ENCODE peak calls at places on chromosomes 6 and 20, in ten cellular contexts. One of them, this sample, is unnamed.

GRCh38 chr6:127458817-127459216 is 372 bp downstream of the KIAA0408 start:
- DNase-seq in ovary: peak; percentile 39
- DNase-seq in SK-N-SH: no peak
- DNase-seq in HepG2: peak; percentile 35
- DNase-seq in A549: no peak
- DNase-seq in esophagus muscularis mucosa: no peak
- DNase-seq in stomach: no peak
- DNase-seq in suprapubic skin: peak; percentile 79
- DNase-seq in transverse colon: no peak
- DNase-seq in tibial nerve: no peak
- DNase-seq in this sample: peak; percentile 63

GRCh38 chr20:10536531-10536930 is 101.4 kb downstream of the SLX4IP start:
- DNase-seq in ovary: no peak
- DNase-seq in SK-N-SH: no peak
- DNase-seq in HepG2: peak; percentile 61
- DNase-seq in A549: no peak
- DNase-seq in esophagus muscularis mucosa: no peak
- DNase-seq in stomach: peak; percentile 74
- DNase-seq in suprapubic skin: no peak
- DNase-seq in transverse colon: no peak
- DNase-seq in tibial nerve: no peak
- DNase-seq in this sample: no peak

GRCh38 chr6:22466665-22467064 is 102.7 kb upstream of the HDGFL1 start:
- DNase-seq in ovary: no peak
- DNase-seq in SK-N-SH: no peak
- DNase-seq in HepG2: no peak
- DNase-seq in A549: no peak
- DNase-seq in esophagus muscularis mucosa: no peak
- DNase-seq in stomach: no peak
- DNase-seq in suprapubic skin: no peak
- DNase-seq in transverse colon: no peak
- DNase-seq in tibial nerve: no peak
- DNase-seq in this sample: no peak

GRCh38 chr6:133055527-133055966 is 185.6 kb upstream of the EYA4 start:
- DNase-seq in ovary: no peak
- DNase-seq in SK-N-SH: no peak
- DNase-seq in HepG2: no peak
- DNase-seq in A549: no peak
- DNase-seq in esophagus muscularis mucosa: no peak
- DNase-seq in stomach: no peak
- DNase-seq in suprapubic skin: no peak
- DNase-seq in transverse colon: no peak
- DNase-seq in tibial nerve: no peak
- DNase-seq in this sample: no peak

GRCh38 chr20:17140894-17141293 is 85.9 kb upstream of the PCSK2 start:
- DNase-seq in ovary: no peak
- DNase-seq in SK-N-SH: no peak
- DNase-seq in HepG2: no peak
- DNase-seq in A549: no peak
- DNase-seq in esophagus muscularis mucosa: no peak
- DNase-seq in stomach: no peak
- DNase-seq in suprapubic skin: no peak
- DNase-seq in transverse colon: no peak
- DNase-seq in tibial nerve: no peak
- DNase-seq in this sample: no peak

GRCh38 chr20:63116412-63117106 is 99.4 kb downstream of the YTHDF1 start:
- DNase-seq in ovary: no peak
- DNase-seq in SK-N-SH: no peak
- DNase-seq in HepG2: no peak
- DNase-seq in A549: peak; percentile 56
- DNase-seq in esophagus muscularis mucosa: no peak
- DNase-seq in stomach: no peak
- DNase-seq in suprapubic skin: peak; percentile 55
- DNase-seq in transverse colon: no peak
- DNase-seq in tibial nerve: no peak
- DNase-seq in this sample: no peak

GRCh38 chr6:115365783-115366182 is 694.9 kb downstream of the FRK start:
- DNase-seq in ovary: no peak
- DNase-seq in SK-N-SH: no peak
- DNase-seq in HepG2: no peak
- DNase-seq in A549: no peak
- DNase-seq in esophagus muscularis mucosa: no peak
- DNase-seq in stomach: no peak
- DNase-seq in suprapubic skin: no peak
- DNase-seq in transverse colon: no peak
- DNase-seq in tibial nerve: no peak
- DNase-seq in this sample: no peak

GRCh38 chr6:107489636-107490567 is at the start of gene SOBP:
- DNase-seq in ovary: peak; percentile 88
- DNase-seq in SK-N-SH: peak; percentile 96
- DNase-seq in HepG2: peak; percentile 44
- DNase-seq in A549: peak; percentile 36
- DNase-seq in esophagus muscularis mucosa: no peak
- DNase-seq in stomach: peak; percentile 37
- DNase-seq in suprapubic skin: no peak
- DNase-seq in transverse colon: peak; percentile 33
- DNase-seq in tibial nerve: peak; percentile 30
- DNase-seq in this sample: peak; percentile 35

GRCh38 chr6:168968801-168969200 is 284.8 kb downstream of the THBS2 start:
- DNase-seq in ovary: no peak
- DNase-seq in SK-N-SH: no peak
- DNase-seq in HepG2: no peak
- DNase-seq in A549: no peak
- DNase-seq in esophagus muscularis mucosa: no peak
- DNase-seq in stomach: no peak
- DNase-seq in suprapubic skin: no peak
- DNase-seq in transverse colon: no peak
- DNase-seq in tibial nerve: no peak
- DNase-seq in this sample: no peak

GRCh38 chr6:168968228-168968627 is 285.4 kb downstream of the THBS2 start:
- DNase-seq in ovary: no peak
- DNase-seq in SK-N-SH: no peak
- DNase-seq in HepG2: peak; percentile 44
- DNase-seq in A549: no peak
- DNase-seq in esophagus muscularis mucosa: no peak
- DNase-seq in stomach: no peak
- DNase-seq in suprapubic skin: no peak
- DNase-seq in transverse colon: peak; percentile 57
- DNase-seq in tibial nerve: peak; percentile 26
- DNase-seq in this sample: no peak

GRCh38 chr6:168971549-168971948 is 282.1 kb downstream of the THBS2 start:
- DNase-seq in ovary: no peak
- DNase-seq in SK-N-SH: no peak
- DNase-seq in HepG2: no peak
- DNase-seq in A549: no peak
- DNase-seq in esophagus muscularis mucosa: no peak
- DNase-seq in stomach: no peak
- DNase-seq in suprapubic skin: no peak
- DNase-seq in transverse colon: no peak
- DNase-seq in tibial nerve: no peak
- DNase-seq in this sample: no peak

GRCh38 chr6:168964138-168964892 is 289.3 kb downstream of the THBS2 start:
- DNase-seq in ovary: no peak
- DNase-seq in SK-N-SH: no peak
- DNase-seq in HepG2: no peak
- DNase-seq in A549: no peak
- DNase-seq in esophagus muscularis mucosa: no peak
- DNase-seq in stomach: no peak
- DNase-seq in suprapubic skin: no peak
- DNase-seq in transverse colon: no peak
- DNase-seq in tibial nerve: no peak
- DNase-seq in this sample: no peak

GRCh38 chr6:168967556-168967955 is 286.1 kb downstream of the THBS2 start:
- DNase-seq in ovary: no peak
- DNase-seq in SK-N-SH: no peak
- DNase-seq in HepG2: no peak
- DNase-seq in A549: no peak
- DNase-seq in esophagus muscularis mucosa: no peak
- DNase-seq in stomach: no peak
- DNase-seq in suprapubic skin: no peak
- DNase-seq in transverse colon: no peak
- DNase-seq in tibial nerve: no peak
- DNase-seq in this sample: no peak
- TF ChIP-seq EP300 in ovary: no peak
- TF ChIP-seq EP300 in SK-N-SH: no peak
- TF ChIP-seq EP300 in HepG2: no peak
- TF ChIP-seq EP300 in A549: no peak
- TF ChIP-seq EP300 in esophagus muscularis mucosa: no peak
- TF ChIP-seq EP300 in stomach: no peak
- TF ChIP-seq EP300 in suprapubic skin: no peak
- TF ChIP-seq EP300 in transverse colon: no peak
- TF ChIP-seq EP300 in tibial nerve: no peak
- TF ChIP-seq EP300 in this sample: no peak

DNA sequence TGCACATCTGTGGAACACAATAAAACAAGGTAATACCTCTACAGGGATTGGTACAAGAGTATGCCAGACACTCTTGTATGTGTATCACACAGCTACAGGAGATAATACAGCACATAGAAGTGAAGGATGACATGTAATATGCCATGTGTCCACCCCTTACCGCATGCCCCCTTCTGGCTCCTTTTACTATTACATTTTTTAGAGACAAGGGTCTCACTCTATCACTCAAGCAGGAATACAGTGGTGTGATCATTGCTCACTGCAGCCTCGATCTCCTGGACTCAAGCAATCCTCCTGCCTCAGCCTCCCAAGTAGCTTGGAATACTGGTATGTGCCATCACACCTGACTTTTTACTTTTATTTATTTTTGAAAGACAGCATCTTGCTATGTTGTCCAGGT is 4.2 kb upstream of the NCR3 start:
- DNase-seq in ovary: no peak
- DNase-seq in SK-N-SH: peak; percentile 70
- DNase-seq in HepG2: peak; percentile 61
- DNase-seq in A549: peak; percentile 40
- DNase-seq in esophagus muscularis mucosa: no peak
- DNase-seq in stomach: no peak
- DNase-seq in suprapubic skin: no peak
- DNase-seq in transverse colon: no peak
- DNase-seq in tibial nerve: no peak
- DNase-seq in this sample: no peak
- TF ChIP-seq CTCF in ovary: no peak
- TF ChIP-seq CTCF in SK-N-SH: peak; percentile 59
- TF ChIP-seq CTCF in HepG2: peak; percentile 68
- TF ChIP-seq CTCF in A549: peak; percentile 37
- TF ChIP-seq CTCF in esophagus muscularis mucosa: peak; percentile 23
- TF ChIP-seq CTCF in stomach: no peak
- TF ChIP-seq CTCF in suprapubic skin: no peak
- TF ChIP-seq CTCF in transverse colon: peak; percentile 8
- TF ChIP-seq CTCF in tibial nerve: no peak
- TF ChIP-seq CTCF in this sample: peak; percentile 61

GRCh38 chr6:143295904-143296303 is 154.6 kb downstream of the ADAT2 start:
- DNase-seq in ovary: no peak
- DNase-seq in SK-N-SH: no peak
- DNase-seq in HepG2: no peak
- DNase-seq in A549: no peak
- DNase-seq in esophagus muscularis mucosa: no peak
- DNase-seq in stomach: no peak
- DNase-seq in suprapubic skin: no peak
- DNase-seq in transverse colon: no peak
- DNase-seq in tibial nerve: no peak
- DNase-seq in this sample: no peak

GRCh38 chr6:143290206-143290605 is 160.3 kb downstream of the ADAT2 start:
- DNase-seq in ovary: no peak
- DNase-seq in SK-N-SH: no peak
- DNase-seq in HepG2: no peak
- DNase-seq in A549: no peak
- DNase-seq in esophagus muscularis mucosa: peak; percentile 80
- DNase-seq in stomach: no peak
- DNase-seq in suprapubic skin: no peak
- DNase-seq in transverse colon: no peak
- DNase-seq in tibial nerve: no peak
- DNase-seq in this sample: peak; percentile 21

GRCh38 chr6:143293526-143293925 is 157.0 kb downstream of the ADAT2 start:
- DNase-seq in ovary: no peak
- DNase-seq in SK-N-SH: no peak
- DNase-seq in HepG2: no peak
- DNase-seq in A549: no peak
- DNase-seq in esophagus muscularis mucosa: no peak
- DNase-seq in stomach: no peak
- DNase-seq in suprapubic skin: no peak
- DNase-seq in transverse colon: no peak
- DNase-seq in tibial nerve: no peak
- DNase-seq in this sample: no peak

GRCh38 chr6:143299253-143300166 is 151.0 kb downstream of the ADAT2 start:
- DNase-seq in ovary: no peak
- DNase-seq in SK-N-SH: no peak
- DNase-seq in HepG2: no peak
- DNase-seq in A549: no peak
- DNase-seq in esophagus muscularis mucosa: no peak
- DNase-seq in stomach: no peak
- DNase-seq in suprapubic skin: no peak
- DNase-seq in transverse colon: no peak
- DNase-seq in tibial nerve: no peak
- DNase-seq in this sample: no peak

GRCh38 chr6:143294265-143294664 is 156.2 kb downstream of the ADAT2 start:
- DNase-seq in ovary: no peak
- DNase-seq in SK-N-SH: no peak
- DNase-seq in HepG2: no peak
- DNase-seq in A549: no peak
- DNase-seq in esophagus muscularis mucosa: no peak
- DNase-seq in stomach: no peak
- DNase-seq in suprapubic skin: no peak
- DNase-seq in transverse colon: no peak
- DNase-seq in tibial nerve: no peak
- DNase-seq in this sample: no peak
- H3K4me3 ChIP-seq in ovary: no peak overlapping the region
- H3K4me3 ChIP-seq in SK-N-SH: no peak overlapping the region
- H3K4me3 ChIP-seq in HepG2: no peak overlapping the region
- H3K4me3 ChIP-seq in A549: no peak overlapping the region
- H3K4me3 ChIP-seq in esophagus muscularis mucosa: no peak overlapping the region
- H3K4me3 ChIP-seq in stomach: no peak overlapping the region
- H3K4me3 ChIP-seq in suprapubic skin: no peak overlapping the region
- H3K4me3 ChIP-seq in transverse colon: no peak overlapping the region
- H3K4me3 ChIP-seq in tibial nerve: no peak overlapping the region
- H3K4me3 ChIP-seq in this sample: no peak overlapping the region

GRCh38 chr20:20343886-20344381 is 24.0 kb upstream of the INSM1 start:
- DNase-seq in ovary: no peak
- DNase-seq in SK-N-SH: no peak
- DNase-seq in HepG2: no peak
- DNase-seq in A549: no peak
- DNase-seq in esophagus muscularis mucosa: no peak
- DNase-seq in stomach: no peak
- DNase-seq in suprapubic skin: no peak
- DNase-seq in transverse colon: no peak
- DNase-seq in tibial nerve: no peak
- DNase-seq in this sample: no peak

GRCh38 chr20:20338133-20338730 is 29.7 kb upstream of the INSM1 start:
- DNase-seq in ovary: no peak
- DNase-seq in SK-N-SH: no peak
- DNase-seq in HepG2: no peak
- DNase-seq in A549: no peak
- DNase-seq in esophagus muscularis mucosa: no peak
- DNase-seq in stomach: no peak
- DNase-seq in suprapubic skin: no peak
- DNase-seq in transverse colon: no peak
- DNase-seq in tibial nerve: no peak
- DNase-seq in this sample: no peak

GRCh38 chr20:20341371-20341770 is 26.5 kb upstream of the INSM1 start:
- DNase-seq in ovary: no peak
- DNase-seq in SK-N-SH: peak; percentile 54
- DNase-seq in HepG2: no peak
- DNase-seq in A549: no peak
- DNase-seq in esophagus muscularis mucosa: no peak
- DNase-seq in stomach: no peak
- DNase-seq in suprapubic skin: no peak
- DNase-seq in transverse colon: no peak
- DNase-seq in tibial nerve: no peak
- DNase-seq in this sample: no peak

GRCh38 chr20:20334489-20334888 is 33.4 kb upstream of the INSM1 start:
- DNase-seq in ovary: no peak
- DNase-seq in SK-N-SH: no peak
- DNase-seq in HepG2: no peak
- DNase-seq in A549: no peak
- DNase-seq in esophagus muscularis mucosa: no peak
- DNase-seq in stomach: no peak
- DNase-seq in suprapubic skin: no peak
- DNase-seq in transverse colon: no peak
- DNase-seq in tibial nerve: no peak
- DNase-seq in this sample: no peak

DNA sequence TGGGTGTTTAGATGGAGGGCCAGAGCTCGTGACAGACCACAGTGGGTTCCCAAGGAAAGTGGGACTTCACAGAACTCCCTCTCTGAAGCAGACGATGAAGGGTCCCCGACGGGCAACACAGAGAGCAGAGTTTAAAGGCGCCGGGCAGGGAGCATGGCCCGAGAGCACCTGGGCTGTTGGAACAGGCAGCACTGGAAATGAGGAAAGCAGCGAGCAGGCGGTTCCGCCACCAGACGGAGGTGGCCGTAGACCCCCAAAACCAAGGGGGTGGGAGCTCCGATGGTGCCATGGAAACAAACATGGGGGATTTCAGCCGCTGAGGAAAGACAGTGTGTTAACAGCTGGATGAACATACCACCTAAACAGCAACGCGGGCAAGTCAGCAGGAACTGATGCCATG is 27.5 kb upstream of the INSM1 start:
- DNase-seq in ovary: no peak
- DNase-seq in SK-N-SH: no peak
- DNase-seq in HepG2: no peak
- DNase-seq in A549: no peak
- DNase-seq in esophagus muscularis mucosa: no peak
- DNase-seq in stomach: no peak
- DNase-seq in suprapubic skin: no peak
- DNase-seq in transverse colon: no peak
- DNase-seq in tibial nerve: no peak
- DNase-seq in this sample: no peak
- TF ChIP-seq EP300 in ovary: no peak
- TF ChIP-seq EP300 in SK-N-SH: no peak
- TF ChIP-seq EP300 in HepG2: no peak
- TF ChIP-seq EP300 in A549: no peak
- TF ChIP-seq EP300 in esophagus muscularis mucosa: no peak
- TF ChIP-seq EP300 in stomach: no peak
- TF ChIP-seq EP300 in suprapubic skin: no peak
- TF ChIP-seq EP300 in transverse colon: no peak
- TF ChIP-seq EP300 in tibial nerve: no peak
- TF ChIP-seq EP300 in this sample: no peak

This sample was measured in upper lobe of left lung.